ENCODE peak calls at places on chromosomes 3 and 15, in four cellular contexts. Q is OCI-LY7; K is stomach; M is CD8-positive, alpha-beta T cell. Z is an unnamed sample.

GRCh38 chr3:167671878-167672427 is 18.2 kb upstream of the WDR49 start:
- DNase-seq in K (no peak), M (no peak), Q (no peak), Z (no peak)

GRCh38 chr3:40780801-40781406 is 256.1 kb downstream of the ZNF621 start:
- DNase-seq in K (no peak), Q (no peak), M (no peak), Z (no peak)

GRCh38 chr3:95810468-95810867 is 1003.9 kb upstream of the EPHA6 start:
- DNase-seq in K (no peak), M (no peak), Q (no peak), Z (no peak)

GRCh38 chr15:73564255-73564654 is 68.9 kb downstream of the NPTN start:
- DNase-seq in M (no peak), Q (no peak), K (no peak), Z (no peak)

GRCh38 chr3:194162817-194163584 is 27.1 kb downstream of the HES1 start:
- DNase-seq in K (no peak), Q (no peak), M (no peak), Z (no peak)

GRCh38 chr15:33808720-33809119 is 159.6 kb upstream of the CHRM5 start:
- DNase-seq in Q (no peak), M (no peak), K (no peak), Z (no peak)

GRCh38 chr3:17631617-17632016 is 110.8 kb downstream of the TBC1D5 start:
- DNase-seq in K (no peak), Q (no peak), M (no peak), Z (no peak)

GRCh38 chr3:78434801-78435200 is 1333.0 kb downstream of the ROBO1 start:
- DNase-seq in K (no peak), Q (no peak), M (no peak), Z (no peak)

GRCh38 chr3:141403576-141403975 is 35.3 kb downstream of the ZBTB38 start:
- DNase-seq in Q (no peak), M (no peak), K (no peak), Z (no peak)

GRCh38 chr3:73493543-73494314 is 131.0 kb downstream of the PDZRN3 start:
- DNase-seq in Q (no peak), M (no peak), K (no peak), Z (no peak)

GRCh38 chr15:88484781-88485246 is 17.3 kb downstream of the MRPS11 start:
- DNase-seq in M (no peak), K (no peak), Q (no peak), Z (no peak)

GRCh38 chr3:87206070-87206469 is 21.0 kb upstream of the CHMP2B start:
- DNase-seq in K (no peak), M (no peak), Q (no peak), Z (no peak)

GRCh38 chr15:79073336-79073735 is 17.2 kb downstream of the RASGRF1 start:
- DNase-seq in K (no peak), Q (no peak), M (no peak), Z (no peak)

GRCh38 chr15:73328149-73328820 is 40.5 kb downstream of the HCN4 start:
- DNase-seq in K (no peak), Q (no peak), M (no peak), Z (no peak)

GRCh38 chr3:155313916-155314315 is 20.4 kb upstream of the STRIT1 start:
- DNase-seq in K (no peak), M (no peak), Q (no peak), Z (no peak)

GRCh38 chr3:187678869-187679268 is 8.7 kb upstream of the SST start:
- DNase-seq in Q (peak; percentile 65), M (no peak), K (peak; percentile 37), Z (peak; percentile 10)

GRCh38 chr15:68572921-68573320 is 5.9 kb upstream of the CORO2B start:
- DNase-seq in M (no peak), K (no peak), Q (no peak), Z (no peak)

GRCh38 chr3:128145279-128145678 is 8.0 kb upstream of the EEFSEC start:
- DNase-seq in M (no peak), K (no peak), Q (no peak), Z (no peak)

GRCh38 chr3:179146911-179147570 is 1.1 kb upstream of the PIK3CA start:
- DNase-seq in M (no peak), K (no peak), Q (peak; percentile 78), Z (peak; percentile 87)

DNA sequence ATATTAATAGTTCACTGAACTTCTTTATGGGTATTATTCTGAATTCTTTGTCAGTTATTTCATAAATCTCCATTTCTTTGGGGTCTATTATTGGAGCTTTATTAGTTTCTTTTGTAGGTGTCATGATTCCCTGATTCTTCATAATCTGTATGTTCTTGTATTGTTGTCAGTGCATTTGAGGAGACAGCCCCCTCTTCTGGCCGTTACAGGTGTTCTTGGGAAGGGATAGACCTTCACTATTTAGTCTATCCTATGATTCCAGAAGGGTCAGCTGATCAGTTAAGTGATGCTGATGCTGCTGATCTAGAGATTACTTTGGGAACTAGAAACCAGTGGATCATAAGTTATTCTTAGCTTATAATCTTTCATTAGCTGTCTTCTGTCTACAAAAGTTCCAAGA is 34.9 kb downstream of the TMEM39A start:
- DNase-seq in Q (peak; percentile 26), M (no peak), K (no peak), Z (no peak)
- H3K9me3 ChIP-seq in Q (peaks cover 25% of the 10 kb centered on the region), M (peaks cover 26% of the 10 kb centered on the region), K (peaks cover 14% of the 10 kb centered on the region), Z (peaks cover 50% of the 10 kb centered on the region)

GRCh38 chr15:78057803-78058202 is 19.7 kb downstream of the TBC1D2B start:
- DNase-seq in Q (no peak), M (no peak), K (no peak), Z (no peak)
- H3K27ac ChIP-seq in Q (peak overlapping the region; percentile 81), M (no peak overlapping the region), K (peak overlapping the region; percentile 4), Z (peak overlapping the region; percentile 84)

GRCh38 chr3:129593595-129594339 is 12.7 kb downstream of the PLXND1 start:
- DNase-seq in K (no peak), M (peak; percentile 52), Q (peak; percentile 83), Z (peak; percentile 19)
- H3K9me3 ChIP-seq in K (no peaks in the 10 kb centered on the region), M (no peaks in the 10 kb centered on the region), Q (no peaks in the 10 kb centered on the region), Z (no peaks in the 10 kb centered on the region)

DNA sequence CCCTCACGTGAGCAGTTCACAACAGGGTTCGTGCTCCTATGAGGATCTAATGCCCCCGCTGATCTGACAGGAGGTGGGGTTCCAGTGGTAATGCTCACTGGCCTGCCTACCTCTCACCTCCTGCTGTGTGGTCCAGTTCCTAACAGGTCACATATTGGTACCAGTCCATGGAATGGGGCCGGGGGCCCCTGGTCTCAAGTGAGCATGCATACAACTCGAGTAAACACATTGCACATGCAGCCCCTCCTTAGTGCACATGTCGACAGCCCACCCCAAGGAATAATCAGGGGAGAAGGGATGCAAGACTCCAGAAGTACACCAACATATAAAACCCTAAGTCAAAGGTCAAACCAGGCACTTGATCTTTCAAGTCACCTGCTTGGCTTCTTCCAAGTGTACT is 127.0 kb downstream of the TP63 start:
- DNase-seq in Q (no peak), M (no peak), K (no peak), Z (no peak)
- H3K27ac ChIP-seq in Q (no peak overlapping the region), M (no peak overlapping the region), K (no peak overlapping the region), Z (no peak overlapping the region)

GRCh38 chr3:123919353-123919752 is 35.2 kb upstream of the MYLK start:
- DNase-seq in K (no peak), Q (no peak), M (no peak), Z (no peak)
- H3K9me3 ChIP-seq in K (no peaks in the 10 kb centered on the region), Q (peaks cover 29% of the 10 kb centered on the region), M (peaks cover 5% of the 10 kb centered on the region), Z (peaks cover 24% of the 10 kb centered on the region)

GRCh38 chr3:23600178-23600577 is 205.6 kb upstream of the UBE2E1 start:
- DNase-seq in Q (no peak), K (no peak), M (no peak), Z (no peak)
- H3K27ac ChIP-seq in Q (no peak overlapping the region), K (no peak overlapping the region), M (no peak overlapping the region), Z (no peak overlapping the region)

GRCh38 chr3:177893321-177893720 is 642.9 kb upstream of the KCNMB2 start:
- DNase-seq in Q (no peak), M (no peak), K (no peak), Z (no peak)
- H3K9me3 ChIP-seq in Q (no peaks in the 10 kb centered on the region), M (no peaks in the 10 kb centered on the region), K (no peaks in the 10 kb centered on the region), Z (no peaks in the 10 kb centered on the region)

GRCh38 chr3:126501736-126502135 is 15.8 kb downstream of the UROC1 start:
- DNase-seq in M (no peak), Q (no peak), K (no peak), Z (no peak)
- H3K27ac ChIP-seq in M (no peak overlapping the region), Q (no peak overlapping the region), K (no peak overlapping the region), Z (no peak overlapping the region)

GRCh38 chr3:29331035-29331434 is 50.2 kb downstream of the RBMS3 start:
- DNase-seq in Q (no peak), M (no peak), K (no peak), Z (no peak)
- H3K9me3 ChIP-seq in Q (no peaks in the 10 kb centered on the region), M (no peaks in the 10 kb centered on the region), K (no peaks in the 10 kb centered on the region), Z (no peaks in the 10 kb centered on the region)